ENCODE peak calls at places on chromosome 19, in eight cellular contexts. One of them, this sample, is unnamed.

GRCh38 chr19:33302974-33303790 is 848 bp upstream of the CEBPA start:
- DNase-seq in activated CD4-positive, alpha-beta T cell treated with anti-CD3 and anti-CD28 coated beads for 1 hour: no peak
- DNase-seq in caudate nucleus: no peak
- DNase-seq in stimulated activated CD4-positive, alpha-beta T cell treated with anti-CD3 and anti-CD28 coated beads, Interleukin-15, amount 100 ng/mL, for 24 hours: peak
- DNase-seq in frontal cortex: peak
- DNase-seq in HuH-7: no peak
- DNase-seq in naive thymus-derived CD4-positive, alpha-beta T cell: no peak
- DNase-seq in GM06990: peak
- DNase-seq in this sample: peak

GRCh38 chr19:50513746-50514345 is at the start of gene ASPDH:
- DNase-seq in HuH-7: no peak
- DNase-seq in GM06990: no peak
- DNase-seq in naive thymus-derived CD4-positive, alpha-beta T cell: no peak
- DNase-seq in stimulated activated CD4-positive, alpha-beta T cell treated with anti-CD3 and anti-CD28 coated beads, Interleukin-15, amount 100 ng/mL, for 24 hours: no peak
- DNase-seq in activated CD4-positive, alpha-beta T cell treated with anti-CD3 and anti-CD28 coated beads for 1 hour: no peak
- DNase-seq in caudate nucleus: no peak
- DNase-seq in frontal cortex: no peak
- DNase-seq in this sample: peak

GRCh38 chr19:35560271-35560670 is 3.2 kb downstream of the ATP4A start:
- DNase-seq in stimulated activated CD4-positive, alpha-beta T cell treated with anti-CD3 and anti-CD28 coated beads, Interleukin-15, amount 100 ng/mL, for 24 hours: no peak
- DNase-seq in HuH-7: no peak
- DNase-seq in caudate nucleus: no peak
- DNase-seq in frontal cortex: no peak
- DNase-seq in activated CD4-positive, alpha-beta T cell treated with anti-CD3 and anti-CD28 coated beads for 1 hour: no peak
- DNase-seq in GM06990: no peak
- DNase-seq in naive thymus-derived CD4-positive, alpha-beta T cell: no peak
- DNase-seq in this sample: no peak

GRCh38 chr19:49613374-49613773 is 22.4 kb downstream of the PRR12 start:
- DNase-seq in naive thymus-derived CD4-positive, alpha-beta T cell: no peak
- DNase-seq in caudate nucleus: no peak
- DNase-seq in activated CD4-positive, alpha-beta T cell treated with anti-CD3 and anti-CD28 coated beads for 1 hour: no peak
- DNase-seq in HuH-7: no peak
- DNase-seq in stimulated activated CD4-positive, alpha-beta T cell treated with anti-CD3 and anti-CD28 coated beads, Interleukin-15, amount 100 ng/mL, for 24 hours: no peak
- DNase-seq in GM06990: no peak
- DNase-seq in frontal cortex: no peak
- DNase-seq in this sample: no peak

GRCh38 chr19:40754611-40755247 is 3.7 kb downstream of the SNRPA start:
- DNase-seq in activated CD4-positive, alpha-beta T cell treated with anti-CD3 and anti-CD28 coated beads for 1 hour: no peak
- DNase-seq in stimulated activated CD4-positive, alpha-beta T cell treated with anti-CD3 and anti-CD28 coated beads, Interleukin-15, amount 100 ng/mL, for 24 hours: peak
- DNase-seq in naive thymus-derived CD4-positive, alpha-beta T cell: no peak
- DNase-seq in caudate nucleus: no peak
- DNase-seq in HuH-7: peak
- DNase-seq in frontal cortex: no peak
- DNase-seq in GM06990: peak
- DNase-seq in this sample: peak

GRCh38 chr19:18223860-18224524 is 2.2 kb downstream of the PDE4C start:
- DNase-seq in HuH-7: peak
- DNase-seq in naive thymus-derived CD4-positive, alpha-beta T cell: no peak
- DNase-seq in activated CD4-positive, alpha-beta T cell treated with anti-CD3 and anti-CD28 coated beads for 1 hour: no peak
- DNase-seq in stimulated activated CD4-positive, alpha-beta T cell treated with anti-CD3 and anti-CD28 coated beads, Interleukin-15, amount 100 ng/mL, for 24 hours: peak
- DNase-seq in frontal cortex: no peak
- DNase-seq in caudate nucleus: no peak
- DNase-seq in GM06990: peak
- DNase-seq in this sample: peak

GRCh38 chr19:19776206-19777008 is 43.5 kb upstream of the ZNF14 start:
- DNase-seq in GM06990: peak
- DNase-seq in caudate nucleus: peak
- DNase-seq in frontal cortex: peak
- DNase-seq in stimulated activated CD4-positive, alpha-beta T cell treated with anti-CD3 and anti-CD28 coated beads, Interleukin-15, amount 100 ng/mL, for 24 hours: peak
- DNase-seq in HuH-7: peak
- DNase-seq in activated CD4-positive, alpha-beta T cell treated with anti-CD3 and anti-CD28 coated beads for 1 hour: peak
- DNase-seq in naive thymus-derived CD4-positive, alpha-beta T cell: peak
- DNase-seq in this sample: peak

GRCh38 chr19:1920644-1921043 is 15.4 kb downstream of the ADAT3 start:
- DNase-seq in GM06990: no peak
- DNase-seq in naive thymus-derived CD4-positive, alpha-beta T cell: no peak
- DNase-seq in HuH-7: no peak
- DNase-seq in caudate nucleus: no peak
- DNase-seq in stimulated activated CD4-positive, alpha-beta T cell treated with anti-CD3 and anti-CD28 coated beads, Interleukin-15, amount 100 ng/mL, for 24 hours: no peak
- DNase-seq in activated CD4-positive, alpha-beta T cell treated with anti-CD3 and anti-CD28 coated beads for 1 hour: no peak
- DNase-seq in frontal cortex: no peak
- DNase-seq in this sample: no peak

GRCh38 chr19:41376998-41377365 is 649 bp downstream of the TMEM91 start:
- DNase-seq in caudate nucleus: no peak
- DNase-seq in GM06990: no peak
- DNase-seq in stimulated activated CD4-positive, alpha-beta T cell treated with anti-CD3 and anti-CD28 coated beads, Interleukin-15, amount 100 ng/mL, for 24 hours: peak
- DNase-seq in frontal cortex: no peak
- DNase-seq in naive thymus-derived CD4-positive, alpha-beta T cell: no peak
- DNase-seq in activated CD4-positive, alpha-beta T cell treated with anti-CD3 and anti-CD28 coated beads for 1 hour: no peak
- DNase-seq in HuH-7: no peak
- DNase-seq in this sample: no peak

GRCh38 chr19:8484331-8484894 is 18.0 kb downstream of the PRAM1 start:
- DNase-seq in HuH-7: no peak
- DNase-seq in activated CD4-positive, alpha-beta T cell treated with anti-CD3 and anti-CD28 coated beads for 1 hour: no peak
- DNase-seq in GM06990: no peak
- DNase-seq in frontal cortex: no peak
- DNase-seq in caudate nucleus: no peak
- DNase-seq in naive thymus-derived CD4-positive, alpha-beta T cell: no peak
- DNase-seq in stimulated activated CD4-positive, alpha-beta T cell treated with anti-CD3 and anti-CD28 coated beads, Interleukin-15, amount 100 ng/mL, for 24 hours: no peak
- DNase-seq in this sample: peak

GRCh38 chr19:28330831-28331230 is 882.1 kb downstream of the UQCRFS1 start:
- DNase-seq in stimulated activated CD4-positive, alpha-beta T cell treated with anti-CD3 and anti-CD28 coated beads, Interleukin-15, amount 100 ng/mL, for 24 hours: no peak
- DNase-seq in caudate nucleus: no peak
- DNase-seq in frontal cortex: no peak
- DNase-seq in activated CD4-positive, alpha-beta T cell treated with anti-CD3 and anti-CD28 coated beads for 1 hour: no peak
- DNase-seq in GM06990: no peak
- DNase-seq in naive thymus-derived CD4-positive, alpha-beta T cell: no peak
- DNase-seq in HuH-7: no peak
- DNase-seq in this sample: no peak

GRCh38 chr19:28444371-28444770 is 768.6 kb downstream of the UQCRFS1 start:
- DNase-seq in HuH-7: no peak
- DNase-seq in frontal cortex: no peak
- DNase-seq in naive thymus-derived CD4-positive, alpha-beta T cell: no peak
- DNase-seq in caudate nucleus: no peak
- DNase-seq in GM06990: no peak
- DNase-seq in activated CD4-positive, alpha-beta T cell treated with anti-CD3 and anti-CD28 coated beads for 1 hour: no peak
- DNase-seq in stimulated activated CD4-positive, alpha-beta T cell treated with anti-CD3 and anti-CD28 coated beads, Interleukin-15, amount 100 ng/mL, for 24 hours: no peak
- DNase-seq in this sample: peak

GRCh38 chr19:43755256-43755801 is 567 bp upstream of the SMG9 start:
- DNase-seq in GM06990: peak
- DNase-seq in HuH-7: peak
- DNase-seq in activated CD4-positive, alpha-beta T cell treated with anti-CD3 and anti-CD28 coated beads for 1 hour: peak
- DNase-seq in naive thymus-derived CD4-positive, alpha-beta T cell: peak
- DNase-seq in caudate nucleus: peak
- DNase-seq in stimulated activated CD4-positive, alpha-beta T cell treated with anti-CD3 and anti-CD28 coated beads, Interleukin-15, amount 100 ng/mL, for 24 hours: peak
- DNase-seq in frontal cortex: peak
- DNase-seq in this sample: peak

GRCh38 chr19:38769635-38770211 is 3.6 kb downstream of the LGALS7 start:
- DNase-seq in caudate nucleus: no peak
- DNase-seq in HuH-7: peak
- DNase-seq in frontal cortex: peak
- DNase-seq in activated CD4-positive, alpha-beta T cell treated with anti-CD3 and anti-CD28 coated beads for 1 hour: peak
- DNase-seq in naive thymus-derived CD4-positive, alpha-beta T cell: peak
- DNase-seq in stimulated activated CD4-positive, alpha-beta T cell treated with anti-CD3 and anti-CD28 coated beads, Interleukin-15, amount 100 ng/mL, for 24 hours: peak
- DNase-seq in GM06990: peak
- DNase-seq in this sample: peak

GRCh38 chr19:3471954-3472655 is 8.2 kb downstream of the SMIM24 start:
- DNase-seq in activated CD4-positive, alpha-beta T cell treated with anti-CD3 and anti-CD28 coated beads for 1 hour: no peak
- DNase-seq in frontal cortex: peak
- DNase-seq in naive thymus-derived CD4-positive, alpha-beta T cell: no peak
- DNase-seq in caudate nucleus: no peak
- DNase-seq in stimulated activated CD4-positive, alpha-beta T cell treated with anti-CD3 and anti-CD28 coated beads, Interleukin-15, amount 100 ng/mL, for 24 hours: peak
- DNase-seq in GM06990: no peak
- DNase-seq in HuH-7: peak
- DNase-seq in this sample: no peak

GRCh38 chr19:46111376-46111775 is 13.1 kb downstream of the IGFL3 start:
- DNase-seq in naive thymus-derived CD4-positive, alpha-beta T cell: no peak
- DNase-seq in activated CD4-positive, alpha-beta T cell treated with anti-CD3 and anti-CD28 coated beads for 1 hour: no peak
- DNase-seq in caudate nucleus: no peak
- DNase-seq in HuH-7: no peak
- DNase-seq in GM06990: no peak
- DNase-seq in frontal cortex: no peak
- DNase-seq in stimulated activated CD4-positive, alpha-beta T cell treated with anti-CD3 and anti-CD28 coated beads, Interleukin-15, amount 100 ng/mL, for 24 hours: no peak
- DNase-seq in this sample: peak

GRCh38 chr19:48964205-48965032 is 690 bp upstream of the FTL start:
- DNase-seq in naive thymus-derived CD4-positive, alpha-beta T cell: no peak
- DNase-seq in stimulated activated CD4-positive, alpha-beta T cell treated with anti-CD3 and anti-CD28 coated beads, Interleukin-15, amount 100 ng/mL, for 24 hours: no peak
- DNase-seq in activated CD4-positive, alpha-beta T cell treated with anti-CD3 and anti-CD28 coated beads for 1 hour: no peak
- DNase-seq in GM06990: no peak
- DNase-seq in HuH-7: peak
- DNase-seq in caudate nucleus: no peak
- DNase-seq in frontal cortex: peak
- DNase-seq in this sample: peak

GRCh38 chr19:34254552-34255432 is at the start of gene GARRE1:
- DNase-seq in naive thymus-derived CD4-positive, alpha-beta T cell: peak
- DNase-seq in activated CD4-positive, alpha-beta T cell treated with anti-CD3 and anti-CD28 coated beads for 1 hour: no peak
- DNase-seq in stimulated activated CD4-positive, alpha-beta T cell treated with anti-CD3 and anti-CD28 coated beads, Interleukin-15, amount 100 ng/mL, for 24 hours: peak
- DNase-seq in GM06990: peak
- DNase-seq in HuH-7: peak
- DNase-seq in caudate nucleus: no peak
- DNase-seq in frontal cortex: peak
- DNase-seq in this sample: peak

GRCh38 chr19:46859637-46860124 is 1.1 kb upstream of the ARHGAP35 start:
- DNase-seq in HuH-7: no peak
- DNase-seq in frontal cortex: no peak
- DNase-seq in activated CD4-positive, alpha-beta T cell treated with anti-CD3 and anti-CD28 coated beads for 1 hour: no peak
- DNase-seq in caudate nucleus: no peak
- DNase-seq in GM06990: no peak
- DNase-seq in stimulated activated CD4-positive, alpha-beta T cell treated with anti-CD3 and anti-CD28 coated beads, Interleukin-15, amount 100 ng/mL, for 24 hours: no peak
- DNase-seq in naive thymus-derived CD4-positive, alpha-beta T cell: no peak
- DNase-seq in this sample: no peak

GRCh38 chr19:32407004-32407992 is 1.7 kb downstream of the DPY19L3 start:
- DNase-seq in activated CD4-positive, alpha-beta T cell treated with anti-CD3 and anti-CD28 coated beads for 1 hour: no peak
- DNase-seq in frontal cortex: peak
- DNase-seq in naive thymus-derived CD4-positive, alpha-beta T cell: no peak
- DNase-seq in caudate nucleus: no peak
- DNase-seq in HuH-7: no peak
- DNase-seq in GM06990: no peak
- DNase-seq in stimulated activated CD4-positive, alpha-beta T cell treated with anti-CD3 and anti-CD28 coated beads, Interleukin-15, amount 100 ng/mL, for 24 hours: no peak
- DNase-seq in this sample: peak

GRCh38 chr19:48625891-48626327 is 6.6 kb downstream of the SPHK2 start:
- DNase-seq in HuH-7: no peak
- DNase-seq in caudate nucleus: no peak
- DNase-seq in naive thymus-derived CD4-positive, alpha-beta T cell: no peak
- DNase-seq in activated CD4-positive, alpha-beta T cell treated with anti-CD3 and anti-CD28 coated beads for 1 hour: no peak
- DNase-seq in GM06990: no peak
- DNase-seq in stimulated activated CD4-positive, alpha-beta T cell treated with anti-CD3 and anti-CD28 coated beads, Interleukin-15, amount 100 ng/mL, for 24 hours: no peak
- DNase-seq in frontal cortex: no peak
- DNase-seq in this sample: no peak

GRCh38 chr19:33618884-33619283 is 2.9 kb upstream of the CHST8 start:
- DNase-seq in HuH-7: no peak
- DNase-seq in caudate nucleus: no peak
- DNase-seq in naive thymus-derived CD4-positive, alpha-beta T cell: no peak
- DNase-seq in activated CD4-positive, alpha-beta T cell treated with anti-CD3 and anti-CD28 coated beads for 1 hour: no peak
- DNase-seq in stimulated activated CD4-positive, alpha-beta T cell treated with anti-CD3 and anti-CD28 coated beads, Interleukin-15, amount 100 ng/mL, for 24 hours: no peak
- DNase-seq in frontal cortex: no peak
- DNase-seq in GM06990: no peak
- DNase-seq in this sample: no peak

GRCh38 chr19:1745589-1746031 is 7.7 kb upstream of the ONECUT3 start:
- DNase-seq in frontal cortex: no peak
- DNase-seq in naive thymus-derived CD4-positive, alpha-beta T cell: no peak
- DNase-seq in GM06990: no peak
- DNase-seq in activated CD4-positive, alpha-beta T cell treated with anti-CD3 and anti-CD28 coated beads for 1 hour: no peak
- DNase-seq in HuH-7: no peak
- DNase-seq in stimulated activated CD4-positive, alpha-beta T cell treated with anti-CD3 and anti-CD28 coated beads, Interleukin-15, amount 100 ng/mL, for 24 hours: no peak
- DNase-seq in caudate nucleus: no peak
- DNase-seq in this sample: no peak

GRCh38 chr19:41501854-41502253 is 58.9 kb downstream of the ERICH4 start:
- DNase-seq in naive thymus-derived CD4-positive, alpha-beta T cell: no peak
- DNase-seq in stimulated activated CD4-positive, alpha-beta T cell treated with anti-CD3 and anti-CD28 coated beads, Interleukin-15, amount 100 ng/mL, for 24 hours: no peak
- DNase-seq in caudate nucleus: no peak
- DNase-seq in activated CD4-positive, alpha-beta T cell treated with anti-CD3 and anti-CD28 coated beads for 1 hour: no peak
- DNase-seq in HuH-7: no peak
- DNase-seq in GM06990: no peak
- DNase-seq in frontal cortex: no peak
- DNase-seq in this sample: no peak